ENCODE peak calls at places on chromosomes 4 and X, in nine cellular contexts. J, C, P, N, Z, D, K, U and G are unnamed samples.

GRCh38 chr4:119872344-119873031 is 194.2 kb downstream of the MAD2L1 start:
- DNase-seq in N (no peak), D (no peak), J (no peak), K (no peak), P (no peak), Z (no peak), C (no peak), U (no peak), G (no peak)

GRCh38 chr4:165294907-165295306 is 32.6 kb upstream of the MSMO1 start:
- DNase-seq in N (no peak), U (no peak), C (no peak), K (no peak), Z (peak), D (no peak), P (no peak), J (no peak), G (no peak)

GRCh38 chrX:145825896-145826295 is 8.3 kb downstream of the SLITRK2 start:
- DNase-seq in J (peak), P (no peak), U (no peak), K (no peak), Z (no peak), N (no peak), D (no peak), C (no peak), G (no peak)

GRCh38 chr4:51845736-51846135 is 2.8 kb downstream of the DCUN1D4 start:
- DNase-seq in D (no peak), N (no peak), C (no peak), K (no peak), J (no peak), U (no peak), P (no peak), Z (no peak), G (no peak)

GRCh38 chr4:101238706-101239105 is 108.6 kb downstream of the PPP3CA start:
- DNase-seq in P (no peak), N (no peak), K (no peak), J (no peak), U (no peak), Z (no peak), C (no peak), D (no peak), G (no peak)

GRCh38 chr4:71268156-71268555 is 70.7 kb upstream of the SLC4A4 start:
- DNase-seq in K (no peak), J (no peak), C (no peak), D (no peak), U (no peak), Z (no peak), N (no peak), P (no peak), G (no peak)

GRCh38 chr4:101288365-101289145 is 58.8 kb downstream of the PPP3CA start:
- DNase-seq in J (no peak), N (no peak), K (no peak), P (no peak), C (no peak), Z (no peak), D (no peak), U (no peak), G (no peak)

GRCh38 chr4:38145033-38145673 is 185.0 kb downstream of the PTTG2 start:
- DNase-seq in P (no peak), D (no peak), Z (no peak), U (peak), N (no peak), C (no peak), J (no peak), K (no peak), G (no peak)

GRCh38 chr4:8528713-8529112 is 51.5 kb upstream of the GPR78 start:
- DNase-seq in Z (no peak), J (no peak), N (no peak), K (no peak), D (no peak), C (no peak), U (no peak), P (no peak), G (no peak)

GRCh38 chr4:78040431-78040830 is 16.7 kb upstream of the FRAS1 start:
- DNase-seq in C (no peak), U (no peak), J (no peak), P (no peak), Z (no peak), K (no peak), D (no peak), N (no peak), G (no peak)

GRCh38 chrX:69503835-69504625 is at the start of gene NALF2:
- DNase-seq in U (no peak), K (no peak), C (peak), Z (no peak), P (peak), J (peak), N (no peak), D (peak), G (peak)
- TF ChIP-seq POLR2A in U (no peak), K (no peak), C (no peak), Z (no peak), P (no peak), J (peak), N (no peak), D (no peak), G (no peak)

GRCh38 chrX:30918480-30918879 is 29.4 kb upstream of the TAB3 start:
- DNase-seq in P (no peak), J (no peak), D (no peak), N (no peak), Z (no peak), U (no peak), K (no peak), C (no peak), G (no peak)

GRCh38 chrX:30910124-30910860 is 21.2 kb upstream of the TAB3 start:
- DNase-seq in J (no peak), N (no peak), C (no peak), D (no peak), Z (no peak), U (no peak), P (no peak), K (no peak), G (no peak)

DNA sequence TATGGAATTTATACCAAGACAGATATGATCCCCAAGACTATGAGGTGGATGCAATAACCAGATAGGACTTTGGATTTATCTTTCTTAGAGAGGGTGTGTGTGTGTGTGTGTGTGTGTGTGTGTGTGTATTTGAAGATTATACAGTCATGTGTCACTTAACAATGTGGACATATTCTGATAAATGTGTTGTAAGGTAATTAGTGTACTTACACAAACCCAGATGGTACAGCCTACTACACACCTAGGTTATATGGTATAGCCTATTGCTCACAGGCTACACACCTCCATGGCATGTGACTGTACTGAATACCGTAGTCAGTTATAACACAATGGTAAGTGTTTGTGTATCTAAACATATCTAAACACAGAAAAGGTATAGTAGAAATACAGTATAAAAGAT is 24.5 kb upstream of the TAB3 start:
- DNase-seq in U (no peak), C (no peak), Z (no peak), J (no peak), K (no peak), N (no peak), D (peak), P (no peak), G (no peak)
- H3K27ac ChIP-seq in U (no peak), C (no peak), Z (no peak), J (no peak), K (no peak), N (no peak), D (no peak), P (no peak), G (no peak)

GRCh38 chr4:153466637-153467153 is 535 bp downstream of the TMEM131L start:
- DNase-seq in K (no peak), Z (peak), J (peak), P (no peak), D (no peak), C (no peak), N (no peak), U (no peak), G (peak)

GRCh38 chr4:153465922-153466636 is at the start of gene TMEM131L:
- DNase-seq in N (peak), D (peak), K (peak), U (peak), P (peak), Z (peak), J (peak), C (no peak), G (peak)

GRCh38 chr4:153467154-153467896 is 1.2 kb downstream of the TMEM131L start:
- DNase-seq in N (no peak), D (peak), Z (peak), J (peak), P (peak), U (no peak), C (no peak), K (peak), G (peak)

GRCh38 chr4:153467897-153468262 is 1.7 kb downstream of the TMEM131L start:
- DNase-seq in K (no peak), P (no peak), C (no peak), U (no peak), Z (no peak), J (no peak), D (no peak), N (no peak), G (no peak)

DNA sequence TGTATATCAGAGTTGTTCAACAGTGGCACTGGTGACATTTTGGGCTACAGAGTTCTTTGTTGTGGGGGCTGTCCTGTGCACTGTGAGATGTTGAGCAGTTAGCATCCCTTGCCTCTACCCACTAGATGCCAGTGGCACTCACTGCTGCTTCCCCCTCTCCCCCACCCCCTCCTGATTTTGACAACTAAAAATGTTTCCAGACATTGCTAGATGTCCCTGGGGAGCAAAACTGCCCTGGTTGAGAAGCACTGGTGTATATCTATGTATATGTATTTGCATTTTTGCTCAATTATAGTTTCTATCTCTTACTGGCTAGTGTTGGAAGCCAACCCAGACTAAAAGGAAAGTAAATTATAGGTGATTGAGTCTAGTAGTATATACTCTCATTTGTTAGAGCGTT is 2.4 kb downstream of the TMEM131L start:
- DNase-seq in P (no peak), N (no peak), U (no peak), K (no peak), J (no peak), D (no peak), Z (no peak), C (no peak), G (no peak)
- TF ChIP-seq POLR2A in P (no peak), N (no peak), U (no peak), K (no peak), J (no peak), D (no peak), Z (no peak), C (no peak), G (no peak)

GRCh38 chr4:121696140-121696640 is 590 bp downstream of the ANXA5 start:
- DNase-seq in D (peak), K (peak), Z (peak), J (peak), P (peak), U (peak), N (peak), C (no peak), G (peak)

GRCh38 chr4:121697626-121698025 is 846 bp upstream of the ANXA5 start:
- DNase-seq in P (no peak), D (no peak), J (no peak), N (no peak), U (no peak), C (no peak), K (no peak), Z (no peak), G (no peak)

GRCh38 chr4:121698119-121698732 is 1.4 kb upstream of the ANXA5 start:
- DNase-seq in D (no peak), J (no peak), N (no peak), K (no peak), Z (no peak), U (peak), P (no peak), C (no peak), G (peak)

GRCh38 chr4:121693450-121693849 is 3.3 kb downstream of the ANXA5 start:
- DNase-seq in P (no peak), C (no peak), Z (no peak), N (no peak), J (no peak), D (no peak), K (no peak), U (no peak), G (no peak)

GRCh38 chr4:121696641-121697461 is at the start of gene ANXA5:
- DNase-seq in K (peak), P (peak), D (peak), U (peak), J (peak), Z (peak), N (peak), C (no peak), G (peak)
- H3K27ac ChIP-seq in K (peak), P (peak), D (peak), U (peak), J (peak), Z (peak), N (peak), C (peak), G (peak)

DNA sequence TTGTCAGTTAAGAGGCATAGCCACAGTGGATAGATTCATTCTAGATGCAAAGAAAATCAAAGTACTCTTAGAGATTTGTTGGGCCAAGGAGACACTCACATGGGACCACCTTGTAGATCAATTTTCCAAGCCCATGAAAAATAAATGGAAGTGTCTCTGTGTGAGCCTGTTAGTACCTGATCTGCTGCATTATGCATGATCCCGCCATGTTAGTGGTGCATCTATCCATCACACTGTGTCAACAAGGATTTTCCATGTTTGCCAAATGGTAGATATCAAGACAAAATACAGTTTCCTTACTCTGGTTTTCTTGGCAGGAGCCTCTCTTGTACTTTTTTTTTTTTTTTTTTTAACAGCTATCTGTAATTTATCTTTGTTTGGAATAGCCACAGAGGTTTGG is 112.4 kb downstream of the EGF start:
- DNase-seq in P (no peak), U (no peak), D (no peak), J (no peak), Z (no peak), C (no peak), N (no peak), K (no peak), G (no peak)
- TF ChIP-seq POLR2A in P (no peak), U (no peak), D (no peak), J (no peak), Z (no peak), C (no peak), N (no peak), K (no peak), G (no peak)

GRCh38 chr4:11472535-11472934 is 43.8 kb upstream of the HS3ST1 start:
- DNase-seq in K (no peak), C (no peak), P (no peak), U (no peak), D (no peak), Z (no peak), J (no peak), N (no peak), G (no peak)
- H3K27ac ChIP-seq in K (peak), C (no peak), P (no peak), U (no peak), D (no peak), Z (peak), J (no peak), N (no peak), G (no peak)

DNA sequence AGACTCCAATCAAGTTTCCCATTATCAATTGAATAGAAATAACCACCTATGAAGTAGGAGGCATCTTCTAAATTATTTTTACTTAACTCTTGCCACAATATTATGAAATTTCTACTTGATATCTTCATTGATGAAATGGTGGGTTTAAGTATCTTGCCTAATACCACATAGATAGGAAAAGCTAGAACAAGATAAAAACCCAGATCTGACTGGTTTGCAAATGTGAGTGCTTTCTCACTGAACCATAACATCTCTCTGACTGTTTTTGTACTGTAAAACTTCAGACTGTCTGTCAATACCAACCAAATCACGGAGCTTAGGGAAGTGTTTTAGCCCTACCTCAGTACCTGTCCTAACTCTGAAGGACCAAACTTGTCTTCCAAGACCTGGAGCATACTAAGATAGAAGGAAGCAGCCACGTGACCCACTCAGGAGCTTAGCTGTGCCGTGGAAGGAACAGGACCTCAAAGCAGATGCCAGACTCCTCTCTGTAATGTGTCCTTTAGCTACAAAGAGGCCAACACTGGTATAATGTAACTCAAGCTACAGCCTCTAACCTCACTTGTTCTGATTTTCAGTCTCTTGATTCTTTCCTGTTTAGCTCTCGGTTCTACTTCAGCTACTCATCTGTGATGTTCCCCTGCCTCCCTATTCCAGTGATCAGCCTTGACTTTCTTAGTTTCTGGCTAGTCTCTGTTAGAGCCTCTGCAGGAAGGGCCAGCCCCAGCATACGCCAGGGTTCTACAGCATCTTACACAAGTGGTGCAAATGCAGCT is 84.4 kb downstream of the LRP2BP start:
- DNase-seq in K (no peak), D (no peak), N (no peak), Z (no peak), C (no peak), P (no peak), J (no peak), U (no peak), G (no peak)
- TF ChIP-seq POLR2A in K (no peak), D (no peak), N (no peak), Z (no peak), C (no peak), P (no peak), J (no peak), U (no peak), G (no peak)

DNA sequence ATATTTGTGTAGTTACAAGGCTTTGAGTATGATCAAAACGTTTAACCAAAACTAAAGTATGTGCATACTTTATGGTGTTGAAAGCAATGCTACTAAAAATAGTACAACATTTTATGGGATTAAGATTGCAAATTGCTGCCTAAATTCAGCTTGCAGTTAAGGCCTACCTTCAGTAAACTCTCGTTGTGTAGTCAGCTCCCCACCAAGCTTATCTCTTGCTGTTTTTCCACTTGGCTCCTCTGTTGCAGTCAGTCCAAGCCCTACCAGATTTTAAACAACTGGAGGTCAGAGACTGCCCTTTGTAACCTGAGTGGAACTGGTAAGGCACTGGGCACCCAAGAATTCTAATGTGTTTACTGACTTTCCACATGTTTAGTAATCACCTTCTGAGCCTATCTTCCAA is 25.7 kb downstream of the AFF1 start:
- DNase-seq in P (no peak), U (no peak), J (no peak), C (no peak), D (no peak), K (no peak), Z (no peak), N (no peak), G (no peak)
- H3K27ac ChIP-seq in P (peak), U (peak), J (peak), C (peak), D (peak), K (peak), Z (peak), N (peak), G (peak)

GRCh38 chrX:8366491-8366890 is 98.1 kb upstream of the VCX3B start:
- DNase-seq in J (no peak), Z (no peak), C (no peak), P (no peak), D (no peak), K (no peak), N (no peak), U (no peak), G (no peak)
- TF ChIP-seq POLR2A in J (no peak), Z (no peak), C (no peak), P (no peak), D (no peak), K (no peak), N (no peak), U (no peak), G (no peak)